ENCODE peak calls at places on chromosomes 16 and 17, in four cellular contexts. Q is bronchial epithelial cell, T is progenitor cell of endocrine pancreas, A is heart right ventricle. O is an unnamed sample.

GRCh38 chr17:46995841-46996571 is 17.0 kb upstream of the RPRML start:
- DNase-seq in Q (peak), T (no peak), A (no peak), O (peak)

GRCh38 chr16:66159987-66160386 is 206.5 kb upstream of the CDH5 start:
- DNase-seq in Q (peak), T (no peak), A (no peak), O (no peak)

GRCh38 chr17:77688369-77688768 is 270.1 kb upstream of the TNRC6C start:
- DNase-seq in A (no peak), T (no peak), Q (no peak), O (no peak)

GRCh38 chr17:71501716-71502115 is 619.1 kb upstream of the SOX9 start:
- DNase-seq in Q (no peak), T (no peak), A (no peak), O (no peak)

GRCh38 chr17:35605753-35606152 is 18.6 kb downstream of the AP2B1 start:
- DNase-seq in T (no peak), Q (no peak), A (no peak), O (no peak)

GRCh38 chr17:56597495-56597990 is 4.0 kb downstream of the NOG start:
- DNase-seq in T (peak), Q (no peak), A (peak), O (no peak)

GRCh38 chr17:82923366-82924113 is 83.7 kb upstream of the ZNF750 start:
- DNase-seq in Q (no peak), A (no peak), T (no peak), O (no peak)

GRCh38 chr16:80887062-80887461 is 82.7 kb upstream of the CDYL2 start:
- DNase-seq in A (no peak), T (no peak), Q (no peak), O (no peak)

DNA sequence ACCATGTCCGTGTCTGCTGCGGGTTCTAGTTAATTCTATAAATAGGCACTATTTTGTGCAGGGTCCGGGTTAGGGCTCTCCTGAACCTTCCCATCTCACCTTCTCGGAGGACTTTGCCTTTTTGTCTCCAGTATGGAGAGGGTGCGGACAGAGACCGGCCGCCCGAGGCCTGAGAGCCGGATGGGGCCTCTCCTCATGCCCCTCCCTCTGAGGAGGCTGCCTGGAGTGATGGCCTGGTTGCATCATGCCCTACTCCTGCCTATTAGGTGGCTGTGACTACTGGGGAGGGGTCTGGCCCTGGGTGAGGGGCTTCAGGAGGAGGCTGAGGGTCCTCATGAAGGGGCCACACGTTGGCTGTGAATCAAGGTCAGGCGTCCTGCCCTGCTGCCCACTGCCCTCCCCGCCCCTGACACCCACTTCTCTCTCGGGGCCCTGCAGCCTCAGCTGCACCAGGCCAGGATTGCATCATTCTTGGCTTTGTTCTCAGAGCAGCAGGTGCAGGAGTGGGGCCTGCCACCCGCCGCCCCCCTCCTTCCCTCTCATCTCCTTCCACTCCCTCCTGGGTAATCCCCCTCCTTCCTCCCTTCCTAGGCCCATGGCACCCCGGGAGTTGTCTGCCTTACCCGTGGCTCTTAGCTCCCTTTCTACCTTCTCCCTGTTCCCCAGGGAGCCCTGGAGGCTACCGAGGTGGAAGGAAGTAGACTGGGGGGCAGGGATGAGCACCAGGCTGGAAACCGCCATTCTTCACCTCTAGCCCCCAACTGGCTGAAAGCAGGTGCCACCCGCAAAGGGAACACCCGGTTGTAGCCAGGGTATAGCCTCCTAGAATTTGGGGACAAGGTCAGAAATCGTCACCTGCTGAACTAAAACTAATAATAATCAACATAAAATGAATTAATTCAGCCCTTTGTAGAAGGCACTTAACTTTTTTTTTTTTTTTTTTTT is 12.7 kb upstream of the ARHGAP23 start:
- DNase-seq in T (no peak), A (no peak), Q (peak), O (peak)
- TF ChIP-seq CTCF in T (no peak), A (no peak), Q (no peak), O (no peak)

DNA sequence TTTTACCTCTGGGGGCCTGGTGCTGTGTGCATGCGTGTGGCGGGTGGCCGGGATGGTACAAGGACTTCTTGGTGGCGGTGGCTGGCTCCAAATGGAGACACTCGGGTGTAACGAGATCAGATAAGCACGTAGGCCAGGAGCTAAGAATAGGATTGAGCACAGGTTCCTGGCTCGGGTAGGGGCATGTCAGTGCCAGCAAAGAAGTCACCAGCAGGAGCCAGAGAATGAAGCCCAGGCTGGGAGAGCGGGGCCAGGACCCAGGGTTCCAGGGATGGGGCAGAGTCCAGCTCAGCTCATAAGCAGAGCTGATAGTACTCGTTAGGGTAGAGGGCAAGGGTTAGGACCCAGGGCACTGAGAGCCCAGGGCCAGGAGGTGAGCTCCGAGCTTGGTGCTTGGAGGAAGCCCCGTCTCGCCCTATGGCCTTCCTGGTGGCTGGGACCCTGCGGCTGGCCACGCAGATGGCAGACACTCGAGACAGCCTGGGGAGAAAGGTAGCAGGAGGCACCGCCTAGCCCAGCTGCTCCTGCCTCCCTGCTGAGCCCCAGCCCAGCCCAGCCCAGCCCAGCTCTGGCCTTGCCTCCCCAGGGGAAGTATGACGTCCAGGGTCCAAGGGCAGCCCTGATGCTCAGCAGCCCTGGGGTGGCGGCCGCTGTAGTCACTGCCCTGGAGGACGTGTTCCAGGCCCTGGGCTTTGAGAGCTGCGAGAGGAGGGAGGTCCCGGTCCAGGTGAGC is 8.9 kb downstream of the ZNF213 start:
- DNase-seq in A (peak), Q (no peak), T (no peak), O (no peak)
- TF ChIP-seq CTCF in A (no peak), Q (no peak), T (no peak), O (no peak)

GRCh38 chr17:28315846-28316705 is 2.9 kb upstream of the TMEM97 start:
- DNase-seq in A (no peak), Q (no peak), T (no peak), O (no peak)
- TF ChIP-seq CTCF in A (no peak), Q (no peak), T (no peak), O (no peak)

GRCh38 chr17:72587773-72588511 is 467.1 kb downstream of the SOX9 start:
- DNase-seq in T (no peak), Q (peak), A (no peak), O (peak)
- TF ChIP-seq CTCF in T (peak), Q (no peak), A (no peak), O (no peak)

DNA sequence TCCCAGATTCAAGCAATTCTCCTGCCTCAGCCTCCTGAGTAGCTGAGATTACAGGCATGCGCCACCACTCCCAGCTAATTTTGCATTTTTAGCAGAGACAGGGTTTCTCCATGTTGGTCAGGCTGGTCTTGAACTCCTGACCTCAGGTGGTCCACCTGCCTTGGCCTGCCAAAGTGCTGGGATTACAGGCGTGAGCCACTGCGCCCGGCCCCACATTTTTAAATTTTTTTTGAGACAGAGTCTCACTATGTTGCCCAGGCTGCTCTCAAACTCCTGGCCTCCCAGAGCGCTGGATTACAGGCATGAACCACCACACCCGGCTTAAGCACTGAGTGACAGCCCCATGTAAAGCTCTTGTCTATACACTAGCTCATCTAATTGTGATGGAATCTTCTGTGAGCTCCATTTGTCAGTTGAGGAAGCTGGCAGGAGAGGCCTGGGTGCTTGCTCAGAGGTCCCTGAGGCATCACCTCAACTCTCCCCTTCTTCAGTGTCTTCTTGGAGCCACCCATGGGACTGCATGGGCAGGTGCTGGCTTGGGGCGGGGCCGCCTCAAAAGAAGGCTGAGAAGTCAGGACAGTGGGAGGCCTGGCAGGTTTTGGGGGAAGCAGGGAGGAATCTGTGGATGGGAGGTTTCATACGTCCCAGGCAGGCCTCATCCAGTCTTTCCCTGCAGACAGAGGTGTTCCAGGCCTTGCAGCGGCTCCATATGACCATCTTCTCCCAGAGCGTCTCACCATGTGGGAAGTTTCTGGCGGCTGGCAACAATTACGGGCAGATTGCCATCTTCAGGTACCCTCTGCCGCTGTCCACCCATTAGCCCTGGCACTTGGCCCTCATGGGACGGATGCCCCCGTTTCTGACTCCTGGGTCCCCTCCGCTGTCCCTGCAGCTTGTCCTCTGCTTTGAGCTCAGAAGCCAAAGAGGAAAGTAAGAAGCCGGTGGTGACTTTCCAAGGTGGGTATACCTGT is 1.5 kb downstream of the THOC6 start:
- DNase-seq in Q (no peak), T (no peak), A (no peak), O (no peak)
- TF ChIP-seq CTCF in Q (no peak), T (no peak), A (no peak), O (no peak)

GRCh38 chr16:13507530-13507929 is 412.4 kb upstream of the ERCC4 start:
- DNase-seq in T (no peak), A (no peak), Q (no peak), O (peak)

DNA sequence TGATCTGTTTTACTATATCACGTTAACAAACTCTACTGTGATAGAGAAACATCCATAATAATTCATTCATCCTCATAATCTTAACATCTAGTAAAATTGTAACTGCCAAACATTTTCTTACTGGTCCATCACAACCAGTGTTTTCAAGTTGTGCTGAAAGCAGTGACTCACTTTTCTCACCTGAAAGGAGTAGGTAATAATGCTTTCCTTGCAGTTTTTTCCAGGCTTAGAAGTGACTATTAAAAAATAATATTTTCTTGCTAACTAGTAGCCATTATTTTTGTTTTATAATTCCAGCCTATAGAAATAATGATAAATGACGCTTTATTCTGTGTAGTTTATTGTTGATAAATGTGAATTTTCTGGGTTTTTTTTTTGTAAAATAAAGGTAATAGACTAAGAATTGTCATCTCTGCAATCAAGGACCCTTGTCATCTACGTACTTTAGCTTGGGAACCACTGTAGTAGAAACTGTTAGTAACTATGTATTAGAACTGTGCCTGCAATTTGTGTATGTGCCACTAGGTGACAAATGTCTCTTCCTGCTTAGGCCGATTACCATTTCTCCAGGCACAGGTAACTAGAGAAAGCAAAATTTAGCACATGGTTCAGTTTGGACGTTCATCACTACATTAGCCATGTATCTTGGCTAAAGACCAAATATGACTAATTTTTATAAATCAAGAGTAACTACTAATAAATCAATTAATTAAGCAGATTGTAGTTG is 409.4 kb upstream of the ERCC4 start:
- DNase-seq in A (no peak), T (no peak), Q (no peak), O (no peak)
- TF ChIP-seq CTCF in A (no peak), T (peak), Q (no peak), O (no peak)

GRCh38 chr16:30972872-30973271 is 12.1 kb upstream of the HSD3B7 start:
- DNase-seq in A (no peak), Q (no peak), T (no peak), O (no peak)
- TF ChIP-seq CTCF in A (no peak), Q (no peak), T (no peak), O (no peak)

GRCh38 chr17:74601944-74602572 is 10.0 kb upstream of the CD300LD start:
- DNase-seq in A (no peak), Q (peak), T (peak), O (peak)
- TF ChIP-seq CTCF in A (peak), Q (peak), T (peak), O (peak)